ENCODE peak calls at places on chromosomes 2 and 18, in eight cellular contexts. Y is tibial artery; X is CD4-positive, alpha-beta T cell; L is effector memory CD4-positive, alpha-beta T cell; P is colonic mucosa; G is tibial nerve; K is fibroblast of lung; R is RWPE1. U is an unnamed sample.

GRCh38 chr18:7482342-7482741 is 84.8 kb upstream of the PTPRM start:
- DNase-seq in Y (no peak), X (no peak), L (no peak), P (no peak), G (no peak), K (no peak), R (no peak), U (no peak)

GRCh38 chr2:64768426-64769033 is 114.8 kb upstream of the SERTAD2 start:
- DNase-seq in Y (no peak), X (no peak), L (no peak), P (peak; percentile 42), G (no peak), K (no peak), R (no peak), U (no peak)

GRCh38 chr2:50720695-50721314 is 311.1 kb downstream of the NRXN1 start:
- DNase-seq in Y (no peak), X (no peak), L (no peak), P (no peak), G (no peak), K (peak; percentile 13), R (no peak), U (no peak)

GRCh38 chr18:62637807-62638687 is 77.3 kb upstream of the PHLPP1 start:
- DNase-seq in Y (no peak), X (peak; percentile 28), L (no peak), P (peak; percentile 36), G (no peak), K (no peak), R (no peak), U (no peak)

GRCh38 chr2:164015328-164016123 is 279.7 kb upstream of the FIGN start:
- DNase-seq in Y (no peak), X (no peak), L (no peak), P (no peak), G (no peak), K (peak; percentile 95), R (no peak), U (no peak)

GRCh38 chr2:120395686-120396518 is 50.0 kb downstream of the INHBB start:
- DNase-seq in Y (peak; percentile 16), X (no peak), L (no peak), P (no peak), G (no peak), K (peak; percentile 4), R (no peak), U (no peak)

GRCh38 chr2:176561706-176562105 is 292.5 kb downstream of the MTX2 start:
- DNase-seq in Y (no peak), X (no peak), L (no peak), P (no peak), G (no peak), K (peak; percentile 95), R (no peak), U (no peak)

GRCh38 chr2:607709-608108 is 69.5 kb downstream of the TMEM18 start:
- DNase-seq in Y (no peak), X (no peak), L (no peak), P (no peak), G (no peak), K (no peak), R (no peak), U (no peak)

GRCh38 chr2:151237422-151238012 is 24.1 kb downstream of the RBM43 start:
- DNase-seq in Y (no peak), X (no peak), L (no peak), P (no peak), G (no peak), K (peak; percentile 29), R (no peak), U (no peak)

GRCh38 chr2:173488861-173489260 is 134.2 kb downstream of the CDCA7 start:
- DNase-seq in Y (no peak), X (no peak), L (no peak), P (no peak), G (no peak), K (peak; percentile 6), R (no peak), U (no peak)

GRCh38 chr18:48627216-48627615 is 88.4 kb downstream of the CTIF start:
- DNase-seq in Y (no peak), X (no peak), L (no peak), P (no peak), G (no peak), K (peak; percentile 51), R (no peak), U (no peak)

DNA sequence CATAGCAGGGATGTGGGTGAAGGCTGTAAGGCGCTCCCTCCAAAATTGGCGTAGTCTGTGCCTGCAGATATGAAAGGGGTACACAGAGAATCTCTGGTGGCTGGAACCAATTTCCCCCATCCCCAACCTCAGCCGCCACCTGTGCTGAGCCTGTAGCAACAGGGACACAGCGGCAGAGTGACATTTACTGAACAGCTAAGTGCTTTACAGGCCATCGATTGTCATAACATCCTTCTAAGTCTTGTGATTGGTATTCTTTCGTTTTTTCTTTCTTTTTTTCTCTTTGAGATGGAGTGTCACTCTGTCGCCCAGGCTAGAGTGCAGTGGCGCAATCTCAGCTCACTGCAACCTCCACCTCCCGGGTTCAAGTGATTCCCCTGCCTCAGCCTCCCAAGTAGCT is 12.2 kb upstream of the EFHD1 start:
- DNase-seq in Y (no peak), X (no peak), L (no peak), P (no peak), G (no peak), K (no peak), R (no peak), U (no peak)
- H3K27ac ChIP-seq in Y (no peak overlapping the region), X (no peak overlapping the region), L (no peak overlapping the region), P (no peak overlapping the region), G (no peak overlapping the region), K (no peak overlapping the region), R (no peak overlapping the region), U (no peak overlapping the region)

GRCh38 chr18:21049306-21049705 is 62.3 kb downstream of the ROCK1 start:
- DNase-seq in Y (no peak), X (no peak), L (no peak), P (no peak), G (no peak), K (no peak), R (no peak), U (no peak)

GRCh38 chr18:21052385-21052784 is 59.2 kb downstream of the ROCK1 start:
- DNase-seq in Y (no peak), X (no peak), L (no peak), P (no peak), G (no peak), K (no peak), R (no peak), U (no peak)

GRCh38 chr18:21054252-21054821 is 57.3 kb downstream of the ROCK1 start:
- DNase-seq in Y (no peak), X (no peak), L (no peak), P (no peak), G (no peak), K (no peak), R (no peak), U (no peak)

GRCh38 chr18:21053127-21053526 is 58.5 kb downstream of the ROCK1 start:
- DNase-seq in Y (no peak), X (no peak), L (no peak), P (no peak), G (no peak), K (peak; percentile 90), R (peak; percentile 39), U (no peak)

DNA sequence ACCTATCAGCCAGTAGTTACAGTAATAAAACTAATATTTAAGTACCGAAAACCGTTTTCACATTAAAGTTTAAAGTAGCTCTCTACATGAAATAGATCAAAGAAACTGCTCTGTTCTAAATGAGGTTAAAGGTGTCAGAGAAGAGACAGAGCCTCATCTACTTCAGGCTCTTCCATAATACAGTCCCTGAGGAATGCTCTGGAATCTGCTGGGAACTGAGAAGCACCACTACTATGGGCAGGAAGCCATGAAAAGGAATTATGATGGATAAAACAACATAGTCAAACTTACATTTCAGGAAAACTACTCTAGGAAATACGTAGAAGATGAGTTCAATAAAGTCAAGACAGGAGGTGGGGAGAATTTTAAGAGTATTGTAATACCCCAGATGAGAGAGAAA is 60.0 kb downstream of the ROCK1 start:
- DNase-seq in Y (no peak), X (no peak), L (no peak), P (no peak), G (no peak), K (peak; percentile 16), R (no peak), U (no peak)
- H3K27ac ChIP-seq in Y (peak overlapping the region; percentile 58), X (no peak overlapping the region), L (no peak overlapping the region), P (no peak overlapping the region), G (no peak overlapping the region), K (no peak overlapping the region), R (no peak overlapping the region), U (no peak overlapping the region)

GRCh38 chr2:86672027-86672545 is 48.0 kb upstream of the RMND5A start:
- DNase-seq in Y (no peak), X (no peak), L (no peak), P (no peak), G (no peak), K (no peak), R (no peak), U (no peak)

GRCh38 chr2:86675611-86676015 is 44.5 kb upstream of the RMND5A start:
- DNase-seq in Y (no peak), X (no peak), L (no peak), P (peak; percentile 31), G (no peak), K (no peak), R (peak; percentile 16), U (no peak)

GRCh38 chr2:86675104-86675503 is 45.0 kb upstream of the RMND5A start:
- DNase-seq in Y (no peak), X (no peak), L (no peak), P (no peak), G (no peak), K (no peak), R (no peak), U (no peak)

GRCh38 chr2:86673011-86673410 is 47.1 kb upstream of the RMND5A start:
- DNase-seq in Y (no peak), X (no peak), L (no peak), P (no peak), G (no peak), K (no peak), R (no peak), U (no peak)

GRCh38 chr2:86673976-86674670 is 46.0 kb upstream of the RMND5A start:
- DNase-seq in Y (no peak), X (no peak), L (no peak), P (no peak), G (no peak), K (peak; percentile 38), R (no peak), U (no peak)
- H3K27ac ChIP-seq in Y (no peak overlapping the region), X (no peak overlapping the region), L (no peak overlapping the region), P (no peak overlapping the region), G (no peak overlapping the region), K (no peak overlapping the region), R (no peak overlapping the region), U (no peak overlapping the region)

GRCh38 chr2:238969857-238970256 is 122.0 kb downstream of the TWIST2 start:
- DNase-seq in Y (no peak), X (no peak), L (no peak), P (no peak), G (no peak), K (no peak), R (no peak), U (no peak)

GRCh38 chr2:238966274-238966937 is 118.5 kb downstream of the TWIST2 start:
- DNase-seq in Y (no peak), X (no peak), L (no peak), P (peak; percentile 11), G (no peak), K (no peak), R (no peak), U (no peak)

GRCh38 chr2:238967031-238967977 is 119.4 kb downstream of the TWIST2 start:
- DNase-seq in Y (no peak), X (no peak), L (no peak), P (peak; percentile 12), G (no peak), K (no peak), R (no peak), U (no peak)

GRCh38 chr2:238968616-238969394 is 120.9 kb downstream of the TWIST2 start:
- DNase-seq in Y (no peak), X (no peak), L (no peak), P (peak; percentile 15), G (no peak), K (no peak), R (no peak), U (no peak)

GRCh38 chr2:238967978-238968360 is 120.1 kb downstream of the TWIST2 start:
- DNase-seq in Y (no peak), X (no peak), L (no peak), P (peak; percentile 12), G (no peak), K (no peak), R (no peak), U (no peak)
- H3K27ac ChIP-seq in Y (no peak overlapping the region), X (no peak overlapping the region), L (no peak overlapping the region), P (no peak overlapping the region), G (no peak overlapping the region), K (no peak overlapping the region), R (no peak overlapping the region), U (no peak overlapping the region)